ENCODE peak calls at places on chromosomes 12 and 14, in four cellular contexts. One of them, this sample, is unnamed.

GRCh38 chr12:49838973-49839633 is 3.8 kb downstream of the BCDIN3D start:
- DNase-seq in GM12865: peak
- DNase-seq in naive thymus-derived CD4-positive, alpha-beta T cell: peak
- DNase-seq in endothelial cell: peak
- DNase-seq in this sample: peak

GRCh38 chr12:45166056-45166455 is 49.8 kb upstream of the ANO6 start:
- DNase-seq in GM12865: no peak
- DNase-seq in naive thymus-derived CD4-positive, alpha-beta T cell: no peak
- DNase-seq in endothelial cell: no peak
- DNase-seq in this sample: no peak

GRCh38 chr14:101288436-101289229 is 272.7 kb upstream of the DIO3 start:
- DNase-seq in GM12865: no peak
- DNase-seq in naive thymus-derived CD4-positive, alpha-beta T cell: no peak
- DNase-seq in endothelial cell: no peak
- DNase-seq in this sample: no peak

GRCh38 chr14:104889374-104889755 is 24.3 kb downstream of the CEP170B start:
- DNase-seq in GM12865: no peak
- DNase-seq in naive thymus-derived CD4-positive, alpha-beta T cell: no peak
- DNase-seq in endothelial cell: peak
- DNase-seq in this sample: no peak

GRCh38 chr12:42564540-42564939 is 25.0 kb downstream of the PRICKLE1 start:
- DNase-seq in GM12865: no peak
- DNase-seq in naive thymus-derived CD4-positive, alpha-beta T cell: no peak
- DNase-seq in endothelial cell: no peak
- DNase-seq in this sample: no peak

GRCh38 chr12:44603701-44604100 is 272.4 kb downstream of the NELL2 start:
- DNase-seq in GM12865: no peak
- DNase-seq in naive thymus-derived CD4-positive, alpha-beta T cell: no peak
- DNase-seq in endothelial cell: no peak
- DNase-seq in this sample: no peak

GRCh38 chr12:40226652-40227051 is 1.9 kb downstream of the LRRK2 start:
- DNase-seq in GM12865: no peak
- DNase-seq in naive thymus-derived CD4-positive, alpha-beta T cell: no peak
- DNase-seq in endothelial cell: no peak
- DNase-seq in this sample: peak

GRCh38 chr12:106197906-106198623 is 49.8 kb downstream of the CKAP4 start:
- DNase-seq in GM12865: no peak
- DNase-seq in naive thymus-derived CD4-positive, alpha-beta T cell: no peak
- DNase-seq in endothelial cell: no peak
- DNase-seq in this sample: no peak

GRCh38 chr14:69803753-69804152 is 6.7 kb upstream of the SLC10A1 start:
- DNase-seq in GM12865: no peak
- DNase-seq in naive thymus-derived CD4-positive, alpha-beta T cell: no peak
- DNase-seq in endothelial cell: no peak
- DNase-seq in this sample: no peak

This sample was measured in B cell.